ENCODE peak calls at places on chromosomes 4 and X, in eight cellular contexts. Q, S, U, D, W, B, C and Z are unnamed samples.

GRCh38 chrX:11429543-11430085 is 136.4 kb downstream of the AMELX start:
- DNase-seq in C (peak), W (no peak), B (no peak), S (no peak), D (no peak), U (no peak), Q (no peak), Z (no peak)

GRCh38 chr4:10963958-10964705 is 279.6 kb upstream of the CLNK start:
- DNase-seq in Q (no peak), S (no peak), C (no peak), D (no peak), U (no peak), B (no peak), W (no peak), Z (no peak)

GRCh38 chrX:30065226-30065625 is 150.1 kb upstream of the MAGEB2 start:
- DNase-seq in D (peak), U (no peak), W (no peak), S (no peak), C (no peak), Q (peak), B (no peak), Z (no peak)

GRCh38 chrX:49111846-49112245 is 11.7 kb downstream of the GPKOW start:
- DNase-seq in D (no peak), C (no peak), Q (no peak), U (no peak), W (no peak), S (no peak), B (no peak), Z (no peak)

GRCh38 chr4:90979551-90979950 is 852.4 kb downstream of the CCSER1 start:
- DNase-seq in D (no peak), W (no peak), Q (no peak), U (peak), C (peak), S (no peak), B (no peak), Z (no peak)

GRCh38 chr4:107449611-107450369 is 270.2 kb downstream of the PAPSS1 start:
- DNase-seq in B (no peak), C (no peak), Q (no peak), S (no peak), U (no peak), W (no peak), D (no peak), Z (no peak)

GRCh38 chr4:187480146-187481145 is 515.1 kb upstream of the ZFP42 start:
- DNase-seq in W (no peak), Q (peak), C (no peak), S (no peak), B (no peak), D (no peak), U (no peak), Z (no peak)

GRCh38 chr4:72864898-72865297 is 204.6 kb downstream of the COX18 start:
- DNase-seq in U (no peak), W (no peak), D (no peak), B (no peak), C (no peak), S (no peak), Q (peak), Z (no peak)

GRCh38 chr4:92455956-92456355 is 152.2 kb downstream of the GRID2 start:
- DNase-seq in W (no peak), D (no peak), B (no peak), S (no peak), U (no peak), C (no peak), Q (no peak), Z (no peak)

GRCh38 chrX:13216139-13216538 is 103.7 kb downstream of the ATXN3L start:
- DNase-seq in U (peak), Q (no peak), W (no peak), D (no peak), C (no peak), S (no peak), B (no peak), Z (no peak)

GRCh38 chr4:153326513-153326912 is 18.0 kb upstream of the MND1 start:
- DNase-seq in S (no peak), U (no peak), D (no peak), C (no peak), Q (peak), B (no peak), W (no peak), Z (no peak)

GRCh38 chr4:150310159-150310895 is 232.1 kb downstream of the DCLK2 start:
- DNase-seq in C (no peak), U (no peak), D (no peak), S (no peak), Q (peak), W (no peak), B (no peak), Z (no peak)

GRCh38 chrX:69493193-69493592 is 10.9 kb upstream of the NALF2 start:
- DNase-seq in W (peak), C (peak), D (no peak), U (peak), Q (no peak), S (no peak), B (no peak), Z (no peak)

GRCh38 chr4:26819478-26819877 is 41.2 kb upstream of the STIM2 start:
- DNase-seq in Q (no peak), D (no peak), S (peak), B (no peak), W (no peak), U (no peak), C (no peak), Z (no peak)

GRCh38 chrX:56130436-56130835 is 101.7 kb upstream of the KLF8 start:
- DNase-seq in Q (no peak), B (no peak), W (no peak), D (peak), S (no peak), U (no peak), C (no peak), Z (no peak)

GRCh38 chrX:31590581-31591113 is 518.8 kb upstream of the FTHL17 start:
- DNase-seq in Q (peak), S (no peak), U (no peak), C (no peak), B (no peak), D (peak), W (no peak), Z (no peak)

GRCh38 chrX:74923942-74924448 is 1.3 kb downstream of the NEXMIF start:
- DNase-seq in Q (no peak), S (peak), B (no peak), D (no peak), U (no peak), W (peak), C (peak), Z (peak)

GRCh38 chr4:107130157-107130556 is 94.0 kb upstream of the DKK2 start:
- DNase-seq in S (no peak), Q (peak), B (no peak), D (no peak), C (no peak), W (no peak), U (no peak), Z (no peak)

GRCh38 chr4:121217385-121217784 is 53.3 kb upstream of the TNIP3 start:
- DNase-seq in D (no peak), W (no peak), B (no peak), S (no peak), C (no peak), U (no peak), Q (peak), Z (no peak)

GRCh38 chr4:710116-710515 is 4.5 kb downstream of the PCGF3 start:
- DNase-seq in S (no peak), U (no peak), D (no peak), Q (no peak), C (no peak), B (no peak), W (no peak), Z (peak)